ENCODE peak calls at places on chromosomes 11 and 22, in four cellular contexts. W, T, H and N are unnamed samples.

GRCh38 chr22:35638408-35638807 is 9.8 kb upstream of the APOL6 start:
- DNase-seq in W (peak), T (peak), H (peak), N (peak)

GRCh38 chr22:23159287-23159622 is 14.0 kb downstream of the RAB36 start:
- DNase-seq in W (no peak), T (no peak), H (no peak), N (no peak)

GRCh38 chr11:68542617-68543016 is 82.1 kb downstream of the PPP6R3 start:
- DNase-seq in W (peak), T (peak), H (peak), N (peak)

GRCh38 chr11:3091846-3092602 is 34.8 kb upstream of the CARS1 start:
- DNase-seq in W (peak), T (peak), H (peak), N (no peak)

GRCh38 chr11:112797653-112798293 is 163.4 kb upstream of the NCAM1 start:
- DNase-seq in W (peak), T (peak), H (peak), N (peak)

GRCh38 chr11:19683141-19683805 is 29.4 kb upstream of the NAV2 start:
- DNase-seq in W (no peak), T (peak), H (no peak), N (no peak)

GRCh38 chr22:40002935-40003715 is 8.4 kb downstream of the FAM83F start:
- DNase-seq in W (no peak), T (no peak), H (no peak), N (no peak)

GRCh38 chr11:36540998-36541397 is 26.8 kb upstream of the RAG1 start:
- DNase-seq in W (peak), T (peak), H (peak), N (peak)

GRCh38 chr22:23011105-23011674 is 59.1 kb upstream of the GNAZ start:
- DNase-seq in W (no peak), T (no peak), H (no peak), N (no peak)

GRCh38 chr22:44249376-44250147 is 63.2 kb downstream of the SHISAL1 start:
- DNase-seq in W (no peak), T (no peak), H (no peak), N (no peak)